ENCODE peak calls at places on chromosomes 1 and 21, in six cellular contexts. W is NB4, L is NT2/D1, Q is skeletal muscle cell, M is nephron progenitor cell, C is fibroblast of gingiva. P is an unnamed sample.

GRCh38 chr21:40623550-40623949 is 223.4 kb downstream of the DSCAM start:
- DNase-seq in W (no peak), L (peak; percentile 61), Q (no peak), M (no peak), C (no peak), P (no peak)

GRCh38 chr1:168285419-168285790 is 4.7 kb downstream of the TBX19 start:
- DNase-seq in W (no peak), L (no peak), Q (no peak), M (no peak), C (no peak), P (no peak)

GRCh38 chr1:20615946-20616345 is 17.3 kb upstream of the PINK1 start:
- DNase-seq in W (no peak), L (no peak), Q (no peak), M (no peak), C (no peak), P (no peak)

GRCh38 chr1:172408958-172409357 is 11.5 kb upstream of the C1orf105 start:
- DNase-seq in W (no peak), L (no peak), Q (peak; percentile 51), M (no peak), C (peak; percentile 67), P (no peak)

GRCh38 chr1:63969461-63969893 is 195.7 kb downstream of the ROR1 start:
- DNase-seq in W (no peak), L (no peak), Q (no peak), M (no peak), C (no peak), P (no peak)

GRCh38 chr1:153532769-153533599 is 2.8 kb downstream of the S100A6 start:
- DNase-seq in W (peak; percentile 78), L (peak; percentile 92), Q (peak; percentile 56), M (peak; percentile 86), C (peak; percentile 88), P (peak; percentile 88)

GRCh38 chr1:95127380-95127779 is 10.2 kb downstream of the TLCD4 start:
- DNase-seq in W (no peak), L (no peak), Q (no peak), M (no peak), C (no peak), P (no peak)

GRCh38 chr1:93556291-93556690 is 108.4 kb downstream of the FNBP1L start:
- DNase-seq in W (no peak), L (no peak), Q (no peak), M (no peak), C (no peak), P (peak; percentile 25)

GRCh38 chr1:1890506-1891348 is at the start of gene GNB1:
- DNase-seq in W (peak; percentile 90), L (peak; percentile 71), Q (peak; percentile 57), M (peak; percentile 80), C (peak; percentile 86), P (peak; percentile 96)

GRCh38 chr1:53735681-53736080 is 3.3 kb downstream of the GLIS1 start:
- DNase-seq in W (no peak), L (no peak), Q (no peak), M (no peak), C (no peak), P (no peak)

P was measured in Karpas-422.